ENCODE peak calls at places on chromosomes 12 and 14, in five cellular contexts. One of them, this sample, is unnamed.

GRCh38 chr14:76376001-76376404 is at the start of gene ESRRB:
- DNase-seq in tibial artery: no peak
- DNase-seq in fibroblast of the aortic adventitia: no peak
- DNase-seq in A549: peak
- DNase-seq in HFF-Myc: no peak
- DNase-seq in this sample: peak

GRCh38 chr12:110733857-110734373 is 8.8 kb downstream of the PPP1CC start:
- DNase-seq in tibial artery: no peak
- DNase-seq in fibroblast of the aortic adventitia: no peak
- DNase-seq in A549: no peak
- DNase-seq in HFF-Myc: no peak
- DNase-seq in this sample: no peak

GRCh38 chr14:24232645-24233537 is at the start of gene GMPR2:
- DNase-seq in tibial artery: no peak
- DNase-seq in fibroblast of the aortic adventitia: no peak
- DNase-seq in A549: no peak
- DNase-seq in HFF-Myc: no peak
- DNase-seq in this sample: no peak

GRCh38 chr14:49769171-49769570 is 1.2 kb downstream of the KLHDC2 start:
- DNase-seq in tibial artery: no peak
- DNase-seq in fibroblast of the aortic adventitia: peak
- DNase-seq in A549: no peak
- DNase-seq in HFF-Myc: no peak
- DNase-seq in this sample: peak

GRCh38 chr12:27316947-27317346 is 15.7 kb upstream of the BMAL2 start:
- DNase-seq in tibial artery: no peak
- DNase-seq in fibroblast of the aortic adventitia: no peak
- DNase-seq in A549: no peak
- DNase-seq in HFF-Myc: no peak
- DNase-seq in this sample: no peak

GRCh38 chr12:131096681-131097181 is 143.0 kb downstream of the ADGRD1 start:
- DNase-seq in tibial artery: peak
- DNase-seq in fibroblast of the aortic adventitia: no peak
- DNase-seq in A549: no peak
- DNase-seq in HFF-Myc: no peak
- DNase-seq in this sample: no peak

GRCh38 chr14:67187210-67187609 is 2.0 kb upstream of the GARIN2 start:
- DNase-seq in tibial artery: no peak
- DNase-seq in fibroblast of the aortic adventitia: peak
- DNase-seq in A549: peak
- DNase-seq in HFF-Myc: peak
- DNase-seq in this sample: peak

GRCh38 chr14:88452231-88452630 is 66.8 kb downstream of the SPATA7 start:
- DNase-seq in tibial artery: no peak
- DNase-seq in fibroblast of the aortic adventitia: no peak
- DNase-seq in A549: peak
- DNase-seq in HFF-Myc: no peak
- DNase-seq in this sample: no peak

GRCh38 chr14:61537567-61538463 is 157.5 kb upstream of the HIF1A start:
- DNase-seq in tibial artery: no peak
- DNase-seq in fibroblast of the aortic adventitia: peak
- DNase-seq in A549: peak
- DNase-seq in HFF-Myc: no peak
- DNase-seq in this sample: peak

GRCh38 chr12:95102916-95103671 is 29.7 kb upstream of the NR2C1 start:
- DNase-seq in tibial artery: no peak
- DNase-seq in fibroblast of the aortic adventitia: peak
- DNase-seq in A549: peak
- DNase-seq in HFF-Myc: peak
- DNase-seq in this sample: peak

GRCh38 chr12:51591020-51591901 is at the start of gene SCN8A:
- DNase-seq in tibial artery: no peak
- DNase-seq in fibroblast of the aortic adventitia: peak
- DNase-seq in A549: peak
- DNase-seq in HFF-Myc: no peak
- DNase-seq in this sample: peak

GRCh38 chr12:13425766-13426165 is 229.2 kb downstream of the EMP1 start:
- DNase-seq in tibial artery: no peak
- DNase-seq in fibroblast of the aortic adventitia: peak
- DNase-seq in A549: peak
- DNase-seq in HFF-Myc: no peak
- DNase-seq in this sample: no peak

GRCh38 chr12:132127041-132127440 is 17.1 kb downstream of the DDX51 start:
- DNase-seq in tibial artery: peak
- DNase-seq in fibroblast of the aortic adventitia: no peak
- DNase-seq in A549: no peak
- DNase-seq in HFF-Myc: no peak
- DNase-seq in this sample: no peak

GRCh38 chr12:94182971-94183701 is 34.8 kb downstream of the PLXNC1 start:
- DNase-seq in tibial artery: no peak
- DNase-seq in fibroblast of the aortic adventitia: no peak
- DNase-seq in A549: peak
- DNase-seq in HFF-Myc: no peak
- DNase-seq in this sample: no peak

GRCh38 chr12:1184402-1184801 is 193.4 kb downstream of the ERC1 start:
- DNase-seq in tibial artery: no peak
- DNase-seq in fibroblast of the aortic adventitia: peak
- DNase-seq in A549: no peak
- DNase-seq in HFF-Myc: no peak
- DNase-seq in this sample: no peak

GRCh38 chr12:19085090-19085489 is 44.4 kb upstream of the PLEKHA5 start:
- DNase-seq in tibial artery: no peak
- DNase-seq in fibroblast of the aortic adventitia: no peak
- DNase-seq in A549: no peak
- DNase-seq in HFF-Myc: no peak
- DNase-seq in this sample: no peak

GRCh38 chr12:131007031-131007793 is 53.5 kb downstream of the ADGRD1 start:
- DNase-seq in tibial artery: no peak
- DNase-seq in fibroblast of the aortic adventitia: peak
- DNase-seq in A549: no peak
- DNase-seq in HFF-Myc: no peak
- DNase-seq in this sample: no peak

GRCh38 chr14:66043921-66044320 is 442.2 kb upstream of the CCDC196 start:
- DNase-seq in tibial artery: no peak
- DNase-seq in fibroblast of the aortic adventitia: peak
- DNase-seq in A549: no peak
- DNase-seq in HFF-Myc: no peak
- DNase-seq in this sample: no peak

GRCh38 chr14:105211758-105212089 is 30.6 kb upstream of the NUDT14 start:
- DNase-seq in tibial artery: no peak
- DNase-seq in fibroblast of the aortic adventitia: no peak
- DNase-seq in A549: no peak
- DNase-seq in HFF-Myc: no peak
- DNase-seq in this sample: no peak

GRCh38 chr12:131981388-131981787 is 31.6 kb downstream of the EP400 start:
- DNase-seq in tibial artery: no peak
- DNase-seq in fibroblast of the aortic adventitia: no peak
- DNase-seq in A549: no peak
- DNase-seq in HFF-Myc: no peak
- DNase-seq in this sample: no peak

GRCh38 chr14:73717998-73718741 is 4.0 kb upstream of the PNMA1 start:
- DNase-seq in tibial artery: peak
- DNase-seq in fibroblast of the aortic adventitia: no peak
- DNase-seq in A549: no peak
- DNase-seq in HFF-Myc: no peak
- DNase-seq in this sample: no peak

GRCh38 chr14:90423166-90423565 is 26.3 kb downstream of the CALM1 start:
- DNase-seq in tibial artery: no peak
- DNase-seq in fibroblast of the aortic adventitia: no peak
- DNase-seq in A549: no peak
- DNase-seq in HFF-Myc: no peak
- DNase-seq in this sample: no peak

GRCh38 chr12:48937170-48937569 is 11.9 kb upstream of the FKBP11 start:
- DNase-seq in tibial artery: no peak
- DNase-seq in fibroblast of the aortic adventitia: no peak
- DNase-seq in A549: peak
- DNase-seq in HFF-Myc: no peak
- DNase-seq in this sample: no peak

GRCh38 chr12:48936379-48936979 is 11.2 kb upstream of the FKBP11 start:
- DNase-seq in tibial artery: peak
- DNase-seq in fibroblast of the aortic adventitia: peak
- DNase-seq in A549: peak
- DNase-seq in HFF-Myc: no peak
- DNase-seq in this sample: peak

GRCh38 chr12:48933664-48934311 is 8.5 kb upstream of the FKBP11 start:
- DNase-seq in tibial artery: no peak
- DNase-seq in fibroblast of the aortic adventitia: no peak
- DNase-seq in A549: no peak
- DNase-seq in HFF-Myc: no peak
- DNase-seq in this sample: no peak

GRCh38 chr12:48932878-48933277 is 7.6 kb upstream of the FKBP11 start:
- DNase-seq in tibial artery: no peak
- DNase-seq in fibroblast of the aortic adventitia: no peak
- DNase-seq in A549: no peak
- DNase-seq in HFF-Myc: no peak
- DNase-seq in this sample: no peak

GRCh38 chr12:48934312-48934706 is 9.0 kb upstream of the FKBP11 start:
- DNase-seq in tibial artery: no peak
- DNase-seq in fibroblast of the aortic adventitia: no peak
- DNase-seq in A549: peak
- DNase-seq in HFF-Myc: no peak
- DNase-seq in this sample: no peak
- TF ChIP-seq CTCF in tibial artery: no peak
- TF ChIP-seq CTCF in fibroblast of the aortic adventitia: peak
- TF ChIP-seq CTCF in A549: peak
- TF ChIP-seq CTCF in HFF-Myc: peak
- TF ChIP-seq CTCF in this sample: no peak

GRCh38 chr12:54678131-54678530 is 30.0 kb upstream of the DCD start:
- DNase-seq in tibial artery: no peak
- DNase-seq in fibroblast of the aortic adventitia: no peak
- DNase-seq in A549: no peak
- DNase-seq in HFF-Myc: no peak
- DNase-seq in this sample: no peak

GRCh38 chr12:54684636-54685630 is 36.8 kb upstream of the DCD start:
- DNase-seq in tibial artery: no peak
- DNase-seq in fibroblast of the aortic adventitia: no peak
- DNase-seq in A549: no peak
- DNase-seq in HFF-Myc: no peak
- DNase-seq in this sample: no peak

GRCh38 chr12:54682674-54683073 is 34.5 kb upstream of the DCD start:
- DNase-seq in tibial artery: no peak
- DNase-seq in fibroblast of the aortic adventitia: no peak
- DNase-seq in A549: no peak
- DNase-seq in HFF-Myc: no peak
- DNase-seq in this sample: no peak

GRCh38 chr12:54683388-54683787 is 35.2 kb upstream of the DCD start:
- DNase-seq in tibial artery: no peak
- DNase-seq in fibroblast of the aortic adventitia: no peak
- DNase-seq in A549: no peak
- DNase-seq in HFF-Myc: no peak
- DNase-seq in this sample: no peak

DNA sequence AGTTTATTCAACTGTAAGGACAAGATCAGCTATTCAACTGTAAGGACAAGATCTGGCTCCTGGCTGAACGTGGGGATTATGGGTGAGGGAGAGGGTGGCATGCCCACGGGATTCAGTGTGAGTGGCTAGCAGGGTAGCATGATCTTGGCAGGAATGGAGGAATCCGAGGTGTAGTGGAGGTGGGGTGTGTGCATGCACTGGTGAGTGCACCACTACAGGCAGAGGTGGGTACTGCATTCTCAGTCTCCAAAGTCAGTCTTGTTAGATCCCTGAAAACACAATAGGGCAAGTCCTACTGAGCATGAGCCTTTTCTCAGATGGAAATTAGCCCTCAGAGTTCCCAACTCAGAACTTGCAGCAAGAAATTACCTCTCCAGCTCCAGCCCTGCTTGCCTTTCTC is 32.2 kb upstream of the DCD start:
- DNase-seq in tibial artery: no peak
- DNase-seq in fibroblast of the aortic adventitia: peak
- DNase-seq in A549: peak
- DNase-seq in HFF-Myc: peak
- DNase-seq in this sample: peak
- TF ChIP-seq CTCF in tibial artery: no peak
- TF ChIP-seq CTCF in fibroblast of the aortic adventitia: peak
- TF ChIP-seq CTCF in A549: peak
- TF ChIP-seq CTCF in HFF-Myc: peak
- TF ChIP-seq CTCF in this sample: peak

DNA sequence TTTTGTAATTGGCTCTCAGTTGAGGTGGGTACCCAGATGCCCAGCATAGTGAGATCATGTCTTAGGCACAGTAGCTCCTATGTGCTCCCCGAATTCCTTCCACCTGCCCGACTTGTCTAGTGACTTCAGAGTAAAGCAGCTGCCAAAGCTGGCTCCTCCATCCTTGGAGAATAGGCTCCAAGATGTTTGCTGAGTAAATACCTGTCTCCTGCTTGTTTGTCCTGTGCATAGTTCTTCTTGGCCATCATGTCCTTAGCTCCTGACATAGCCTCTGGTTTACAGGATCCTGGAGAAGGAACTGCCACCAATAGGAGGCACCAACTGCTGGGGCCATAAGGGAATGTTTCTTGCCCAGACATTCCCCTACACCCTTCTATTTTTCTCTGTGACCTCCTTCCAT is 52.6 kb upstream of the CISTR start:
- DNase-seq in tibial artery: no peak
- DNase-seq in fibroblast of the aortic adventitia: no peak
- DNase-seq in A549: peak
- DNase-seq in HFF-Myc: no peak
- DNase-seq in this sample: peak
- TF ChIP-seq CTCF in tibial artery: no peak
- TF ChIP-seq CTCF in fibroblast of the aortic adventitia: no peak
- TF ChIP-seq CTCF in A549: peak
- TF ChIP-seq CTCF in HFF-Myc: no peak
- TF ChIP-seq CTCF in this sample: peak

DNA sequence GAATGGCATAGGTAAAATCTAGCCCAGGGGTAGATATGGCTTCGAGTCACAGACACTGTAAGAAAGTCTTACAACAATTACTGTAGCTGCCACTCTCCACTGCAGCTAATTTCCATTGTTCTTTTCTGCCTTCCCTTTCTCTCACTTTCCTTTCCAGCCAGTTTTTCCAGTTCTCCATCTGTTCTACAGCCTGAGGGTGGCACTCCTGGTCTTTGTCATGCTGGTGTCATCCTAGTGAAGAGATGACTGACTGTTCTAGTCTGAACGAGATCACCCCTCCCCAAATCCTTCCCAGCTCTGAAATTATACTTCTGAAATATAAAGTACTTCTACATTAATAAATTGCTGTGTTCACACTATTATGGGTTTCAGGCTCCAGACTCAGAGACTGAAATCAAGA is 74.2 kb upstream of the CSRP2 start:
- DNase-seq in tibial artery: no peak
- DNase-seq in fibroblast of the aortic adventitia: no peak
- DNase-seq in A549: peak
- DNase-seq in HFF-Myc: no peak
- DNase-seq in this sample: peak
- TF ChIP-seq CTCF in tibial artery: no peak
- TF ChIP-seq CTCF in fibroblast of the aortic adventitia: no peak
- TF ChIP-seq CTCF in A549: no peak
- TF ChIP-seq CTCF in HFF-Myc: no peak
- TF ChIP-seq CTCF in this sample: no peak